ENCODE peak calls at places on chromosomes 16 and 17, in ten cellular contexts. W is AG10803; M is T follicular helper cell; G is non-pigmented ciliary epithelial cell; R is nephron progenitor cell; P is activated T-cell treated with anti-CD3 and anti-CD28 coated beads, Interleukin-2, amount 50 U/mL, for 72 hours; O is DMS153; D is trophoblast cell; Y is NCI-H446 treated with DMSO at 0.1 percent for 48 hours; U is COR-L47. I is an unnamed sample.

GRCh38 chr17:78343433-78344201 is 16.3 kb downstream of the SOCS3 start:
- DNase-seq in W (no peak), M (peak), G (no peak), R (no peak), P (peak), O (peak), D (peak), Y (no peak), U (no peak), I (no peak)

GRCh38 chr16:83878838-83879237 is 20.1 kb upstream of the MLYCD start:
- DNase-seq in W (peak), M (no peak), G (no peak), R (no peak), P (no peak), O (no peak), D (peak), Y (no peak), U (peak), I (peak)

GRCh38 chr17:68682913-68683312 is 81.7 kb upstream of the FAM20A start:
- DNase-seq in W (no peak), M (no peak), G (no peak), R (no peak), P (no peak), O (peak), D (no peak), Y (no peak), U (peak), I (no peak)

GRCh38 chr17:79276824-79277223 is 202.2 kb downstream of the ENGASE start:
- DNase-seq in W (no peak), M (no peak), G (no peak), R (no peak), P (no peak), O (no peak), D (no peak), Y (peak), U (no peak), I (no peak)

GRCh38 chr17:82589851-82590180 is 58.4 kb downstream of the WDR45B start:
- DNase-seq in W (no peak), M (no peak), G (no peak), R (no peak), P (no peak), O (no peak), D (no peak), Y (no peak), U (no peak), I (no peak)

GRCh38 chr17:7889166-7889584 is 586 bp downstream of the CHD3 start:
- DNase-seq in W (peak), M (peak), G (no peak), R (peak), P (peak), O (peak), D (peak), Y (peak), U (peak), I (peak)

GRCh38 chr17:28970879-28971278 is 19.6 kb upstream of the PHF12 start:
- DNase-seq in W (no peak), M (no peak), G (no peak), R (no peak), P (no peak), O (no peak), D (no peak), Y (no peak), U (no peak), I (peak)

GRCh38 chr17:81513669-81514484 is 1.3 kb upstream of the ACTG1 start:
- DNase-seq in W (peak), M (no peak), G (no peak), R (peak), P (peak), O (peak), D (peak), Y (no peak), U (peak), I (no peak)

GRCh38 chr16:72324578-72324977 is 152.6 kb upstream of the PMFBP1 start:
- DNase-seq in W (no peak), M (no peak), G (no peak), R (no peak), P (no peak), O (no peak), D (no peak), Y (no peak), U (no peak), I (no peak)

GRCh38 chr16:87854053-87854906 is 15.0 kb downstream of the SLC7A5 start:
- DNase-seq in W (no peak), M (no peak), G (no peak), R (no peak), P (peak), O (no peak), D (no peak), Y (no peak), U (no peak), I (no peak)

GRCh38 chr16:66650707-66651473 is 45.7 kb downstream of the CMTM4 start:
- DNase-seq in W (peak), M (peak), G (peak), R (peak), P (peak), O (peak), D (peak), Y (peak), U (peak), I (no peak)

GRCh38 chr17:35890774-35891155 is 10.6 kb upstream of the CCL5 start:
- DNase-seq in W (no peak), M (peak), G (no peak), R (no peak), P (peak), O (peak), D (no peak), Y (no peak), U (peak), I (no peak)

GRCh38 chr16:54342001-54342776 is 55.6 kb upstream of the IRX3 start:
- DNase-seq in W (peak), M (no peak), G (no peak), R (no peak), P (no peak), O (no peak), D (peak), Y (no peak), U (no peak), I (no peak)

GRCh38 chr17:75433223-75433622 is 23.2 kb upstream of the TMEM94 start:
- DNase-seq in W (no peak), M (no peak), G (no peak), R (no peak), P (no peak), O (no peak), D (no peak), Y (no peak), U (no peak), I (no peak)

GRCh38 chr16:3580686-3581085 is 3.5 kb upstream of the NLRC3 start:
- DNase-seq in W (peak), M (no peak), G (peak), R (no peak), P (no peak), O (no peak), D (no peak), Y (no peak), U (no peak), I (no peak)

GRCh38 chr16:57138281-57138935 is 46.0 kb downstream of the CPNE2 start:
- DNase-seq in W (no peak), M (no peak), G (no peak), R (no peak), P (no peak), O (no peak), D (no peak), Y (no peak), U (no peak), I (no peak)

GRCh38 chr17:47934856-47935255 is 6.5 kb upstream of the PNPO start:
- DNase-seq in W (peak), M (no peak), G (no peak), R (no peak), P (no peak), O (no peak), D (no peak), Y (no peak), U (no peak), I (no peak)

GRCh38 chr17:49557204-49558024 is 18.3 kb upstream of the NXPH3 start:
- DNase-seq in W (peak), M (no peak), G (no peak), R (peak), P (peak), O (peak), D (peak), Y (no peak), U (peak), I (no peak)

GRCh38 chr16:11145173-11145820 is 110.7 kb downstream of the SOCS1 start:
- DNase-seq in W (peak), M (no peak), G (no peak), R (no peak), P (no peak), O (no peak), D (no peak), Y (no peak), U (no peak), I (no peak)

GRCh38 chr17:28950017-28950751 is 1.1 kb downstream of the PHF12 start:
- DNase-seq in W (peak), M (peak), G (no peak), R (peak), P (peak), O (peak), D (no peak), Y (no peak), U (peak), I (no peak)

GRCh38 chr16:66432429-66432828 is 5.3 kb downstream of the BEAN1 start:
- DNase-seq in W (no peak), M (no peak), G (no peak), R (no peak), P (no peak), O (no peak), D (no peak), Y (no peak), U (no peak), I (no peak)

GRCh38 chr17:47717845-47718621 is 15.0 kb upstream of the TBX21 start:
- DNase-seq in W (peak), M (no peak), G (no peak), R (no peak), P (peak), O (no peak), D (no peak), Y (no peak), U (no peak), I (no peak)

GRCh38 chr17:79072544-79072943 is 2.1 kb upstream of the ENGASE start:
- DNase-seq in W (no peak), M (no peak), G (no peak), R (no peak), P (no peak), O (no peak), D (no peak), Y (no peak), U (no peak), I (no peak)

GRCh38 chr16:58451945-58452401 is 48.0 kb upstream of the NDRG4 start:
- DNase-seq in W (peak), M (no peak), G (peak), R (no peak), P (no peak), O (no peak), D (no peak), Y (no peak), U (no peak), I (no peak)

GRCh38 chr17:28878981-28879380 is 18.6 kb downstream of the FLOT2 start:
- DNase-seq in W (peak), M (no peak), G (no peak), R (peak), P (peak), O (peak), D (peak), Y (no peak), U (peak), I (no peak)

GRCh38 chr17:17467720-17468119 is 9.1 kb upstream of the MED9 start:
- DNase-seq in W (peak), M (no peak), G (no peak), R (no peak), P (no peak), O (no peak), D (no peak), Y (no peak), U (no peak), I (no peak)